ENCODE peak calls at places on chromosomes 12 and 14, in four cellular contexts. G is K562, D is SK-N-SH, S is HepG2. B is an unnamed sample.

GRCh38 chr14:37223947-37224474 is 26.3 kb downstream of the MIPOL1 start:
- DNase-seq in D (no peak), S (no peak), G (no peak), B (no peak)

GRCh38 chr12:22755629-22756028 is 130.7 kb downstream of the ETNK1 start:
- DNase-seq in S (no peak), G (no peak), D (no peak), B (no peak)

GRCh38 chr12:16555630-16556029 is 50.3 kb downstream of the LMO3 start:
- DNase-seq in G (no peak), D (no peak), S (no peak), B (no peak)

GRCh38 chr14:32426028-32426427 is 96.9 kb downstream of the AKAP6 start:
- DNase-seq in G (no peak), S (no peak), D (no peak), B (no peak)

GRCh38 chr14:102516531-102517411 is 7.2 kb upstream of the ANKRD9 start:
- DNase-seq in D (peak), S (peak), G (peak), B (no peak)

GRCh38 chr14:55838529-55839052 is 258.6 kb downstream of the KTN1 start:
- DNase-seq in S (no peak), D (no peak), G (no peak), B (no peak)

GRCh38 chr12:132444957-132445883 is 44.7 kb upstream of the FBRSL1 start:
- DNase-seq in G (peak), S (no peak), D (no peak), B (no peak)

GRCh38 chr12:53115891-53116675 is 12.8 kb downstream of the SOAT2 start:
- DNase-seq in D (no peak), G (peak), S (no peak), B (no peak)

GRCh38 chr14:20456971-20457370 is 1.9 kb downstream of the APEX1 start:
- DNase-seq in G (no peak), D (no peak), S (no peak), B (no peak)

GRCh38 chr12:96140110-96140509 is 54.1 kb upstream of the ELK3 start:
- DNase-seq in G (no peak), D (no peak), S (no peak), B (no peak)

GRCh38 chr12:63821781-63822251 is 22.7 kb upstream of the SRGAP1 start:
- DNase-seq in D (no peak), S (no peak), G (no peak), B (no peak)

GRCh38 chr12:52473738-52474137 is at the start of gene KRT6C:
- DNase-seq in D (no peak), G (no peak), S (no peak), B (no peak)

GRCh38 chr12:112380663-112381420 is 1.4 kb downstream of the HECTD4 start:
- DNase-seq in S (no peak), G (no peak), D (peak), B (no peak)

GRCh38 chr12:54054442-54055332 is 1.1 kb downstream of the HOXC4 start:
- DNase-seq in S (no peak), D (peak), G (no peak), B (no peak)

GRCh38 chr14:21978184-21978998 is 304.8 kb upstream of the OR4E1 start:
- DNase-seq in D (peak), S (peak), G (peak), B (peak)

GRCh38 chr12:73952304-73952703 is 585.3 kb upstream of the ATXN7L3B start:
- DNase-seq in D (no peak), S (no peak), G (no peak), B (no peak)

GRCh38 chr14:73392329-73393257 is 65.8 kb downstream of the NUMB start:
- DNase-seq in D (no peak), S (no peak), G (no peak), B (no peak)

GRCh38 chr14:92651106-92651792 is 97.2 kb downstream of the LGMN start:
- DNase-seq in G (no peak), D (no peak), S (no peak), B (no peak)

GRCh38 chr12:42892702-42893101 is 303.2 kb upstream of the PRICKLE1 start:
- DNase-seq in D (no peak), G (no peak), S (no peak), B (no peak)

GRCh38 chr12:40017488-40017887 is 88.4 kb downstream of the SLC2A13 start:
- DNase-seq in G (no peak), D (no peak), S (no peak), B (no peak)

DNA sequence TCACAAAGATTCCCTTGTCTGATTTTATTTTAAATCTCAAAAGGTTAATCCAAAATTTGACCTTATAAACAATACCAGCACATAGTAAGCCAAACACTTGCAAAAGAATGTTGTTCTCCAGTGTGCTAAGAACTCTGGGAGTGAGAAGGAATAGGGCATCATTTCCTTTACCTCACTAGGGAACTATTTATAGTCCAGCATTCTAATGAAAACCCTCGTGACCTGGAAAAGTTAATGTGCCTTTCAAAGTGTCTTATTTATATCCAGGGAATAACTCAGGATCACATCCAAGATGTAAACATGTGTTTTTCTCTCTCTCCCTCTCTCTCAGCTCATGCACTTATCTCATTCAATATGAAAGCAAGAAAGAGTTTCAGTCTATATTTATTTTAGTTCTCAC is 115.0 kb upstream of the RAP1B start:
- DNase-seq in G (no peak), S (no peak), D (no peak), B (no peak)
- TF ChIP-seq ELF1 in G (no peak), S (no peak), D (no peak), B (no peak)

DNA sequence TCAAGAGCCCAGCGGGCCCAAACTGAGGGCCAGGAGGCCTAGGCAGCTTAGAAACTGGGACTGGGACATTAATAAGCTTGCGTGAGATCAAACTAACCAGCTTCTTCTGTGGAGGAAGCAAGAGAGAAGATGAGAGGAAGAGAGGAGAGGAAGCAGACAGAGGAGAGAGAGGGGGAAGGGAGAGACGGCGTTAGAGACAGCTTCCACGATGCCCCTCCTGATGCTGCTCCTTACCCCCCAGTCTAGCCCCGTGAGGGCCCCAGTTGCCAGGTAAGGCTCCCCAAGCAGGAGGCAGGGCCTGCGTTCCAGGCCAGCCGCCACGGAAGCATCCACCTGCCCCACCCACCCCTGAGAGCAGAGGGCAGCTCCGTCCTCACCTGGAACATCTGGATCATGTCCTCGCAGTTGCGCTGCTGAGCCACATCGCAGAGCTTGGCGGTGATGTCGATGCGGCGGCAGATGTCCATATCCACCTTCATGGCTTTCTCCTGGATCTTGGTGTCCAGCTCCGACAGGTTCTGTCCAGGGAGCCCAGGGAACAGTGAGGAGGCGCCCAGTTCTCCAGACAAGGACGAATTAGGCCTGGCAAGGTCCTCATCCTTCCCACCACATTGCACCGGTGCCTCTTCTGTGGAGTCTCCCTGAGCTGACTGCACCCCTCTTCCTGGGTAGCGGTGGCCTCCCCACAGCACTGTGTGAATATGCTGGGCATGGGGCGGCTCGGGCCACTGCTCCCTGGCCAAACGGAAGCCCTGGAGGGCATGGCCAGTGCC is 6.3 kb downstream of the IFFO1 start:
- DNase-seq in D (no peak), S (no peak), G (no peak), B (no peak)
- TF ChIP-seq ELF1 in D (no peak), S (no peak), G (no peak), B (no peak)

DNA sequence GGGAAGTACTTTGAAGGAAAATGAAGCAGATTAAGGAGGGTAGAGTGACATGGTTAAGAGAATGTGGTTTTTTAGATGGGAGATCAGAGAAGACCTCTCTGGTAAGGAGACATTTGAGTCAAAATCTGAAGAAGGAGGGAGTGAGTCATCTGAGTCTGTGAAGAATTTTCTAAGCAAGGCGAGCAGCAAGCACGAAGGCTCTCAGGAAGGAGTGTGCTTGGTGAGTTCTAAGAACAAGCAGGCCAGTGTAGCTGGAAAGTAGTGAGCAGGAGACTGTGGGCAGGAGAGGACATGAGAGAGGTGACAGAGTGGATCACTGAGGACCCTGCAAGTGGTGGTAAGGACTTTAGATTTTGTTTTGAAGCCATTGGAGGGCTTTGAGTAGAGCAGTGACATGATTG is 76.3 kb upstream of the FUT8 start:
- DNase-seq in D (no peak), G (no peak), S (no peak), B (no peak)
- TF ChIP-seq ELF1 in D (no peak), G (no peak), S (no peak), B (no peak)

GRCh38 chr14:64878775-64879634 is 702 bp downstream of the SPTB start:
- DNase-seq in S (no peak), G (peak), D (peak), B (no peak)

GRCh38 chr14:64880382-64881121 is 845 bp upstream of the SPTB start:
- DNase-seq in G (peak), D (peak), S (no peak), B (peak)

GRCh38 chr14:64875350-64875749 is 4.4 kb downstream of the SPTB start:
- DNase-seq in S (no peak), D (no peak), G (no peak), B (no peak)

GRCh38 chr14:64885555-64885954 is 5.8 kb upstream of the SPTB start:
- DNase-seq in D (no peak), S (no peak), G (no peak), B (no peak)

DNA sequence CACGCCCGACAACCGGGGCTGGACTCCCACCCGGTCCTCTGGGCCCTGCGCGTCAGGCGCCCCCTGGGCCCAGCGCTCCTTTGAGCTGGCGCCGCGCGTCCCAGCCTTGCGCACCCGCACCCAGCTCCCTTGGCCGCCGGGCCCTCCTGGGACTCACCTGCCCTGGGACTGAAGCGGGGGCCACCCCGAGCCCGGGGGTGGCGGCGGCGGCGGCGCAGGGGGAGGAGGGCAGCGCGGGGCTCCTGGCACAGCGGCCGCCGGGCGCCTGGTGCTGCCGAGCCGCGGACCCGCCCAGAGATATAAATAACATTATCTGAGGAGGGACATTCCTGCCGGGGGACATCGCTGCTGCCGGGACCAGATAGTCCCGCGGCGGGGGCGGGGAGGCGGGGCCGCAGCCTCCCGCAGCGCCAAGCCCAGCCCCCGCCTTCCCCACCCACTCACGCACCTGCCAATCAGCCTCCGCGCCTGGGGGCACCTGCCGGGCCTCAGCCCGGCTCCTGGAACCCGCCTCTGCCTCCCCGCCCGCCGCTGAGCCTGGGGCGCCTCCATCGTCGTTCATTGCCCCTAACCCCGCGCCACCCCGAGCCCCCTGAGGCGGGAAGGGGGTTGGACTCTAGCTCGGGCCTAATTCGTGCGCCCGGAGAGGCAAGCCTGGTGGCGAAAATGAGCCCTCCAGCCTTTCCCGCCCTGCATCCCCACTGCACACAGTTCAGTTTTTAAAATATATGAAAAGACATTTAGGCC is at the start of gene SPTB:
- DNase-seq in G (peak), S (no peak), D (peak), B (no peak)
- TF ChIP-seq ELF1 in G (no peak), S (no peak), D (no peak), B (no peak)

GRCh38 chr14:70921669-70922068 is 14.4 kb downstream of the PCNX1 start:
- DNase-seq in S (no peak), G (no peak), D (no peak), B (no peak)

GRCh38 chr14:70917633-70918032 is 10.4 kb downstream of the PCNX1 start:
- DNase-seq in D (no peak), G (no peak), S (no peak), B (no peak)

GRCh38 chr14:70920608-70921007 is 13.3 kb downstream of the PCNX1 start:
- DNase-seq in D (no peak), G (no peak), S (no peak), B (no peak)

GRCh38 chr14:70916776-70917175 is 9.5 kb downstream of the PCNX1 start:
- DNase-seq in S (no peak), D (no peak), G (no peak), B (no peak)

GRCh38 chr14:70919774-70920173 is 12.5 kb downstream of the PCNX1 start:
- DNase-seq in S (no peak), D (no peak), G (no peak), B (no peak)
- TF ChIP-seq ELF1 in S (no peak), D (no peak), G (no peak), B (no peak)

DNA sequence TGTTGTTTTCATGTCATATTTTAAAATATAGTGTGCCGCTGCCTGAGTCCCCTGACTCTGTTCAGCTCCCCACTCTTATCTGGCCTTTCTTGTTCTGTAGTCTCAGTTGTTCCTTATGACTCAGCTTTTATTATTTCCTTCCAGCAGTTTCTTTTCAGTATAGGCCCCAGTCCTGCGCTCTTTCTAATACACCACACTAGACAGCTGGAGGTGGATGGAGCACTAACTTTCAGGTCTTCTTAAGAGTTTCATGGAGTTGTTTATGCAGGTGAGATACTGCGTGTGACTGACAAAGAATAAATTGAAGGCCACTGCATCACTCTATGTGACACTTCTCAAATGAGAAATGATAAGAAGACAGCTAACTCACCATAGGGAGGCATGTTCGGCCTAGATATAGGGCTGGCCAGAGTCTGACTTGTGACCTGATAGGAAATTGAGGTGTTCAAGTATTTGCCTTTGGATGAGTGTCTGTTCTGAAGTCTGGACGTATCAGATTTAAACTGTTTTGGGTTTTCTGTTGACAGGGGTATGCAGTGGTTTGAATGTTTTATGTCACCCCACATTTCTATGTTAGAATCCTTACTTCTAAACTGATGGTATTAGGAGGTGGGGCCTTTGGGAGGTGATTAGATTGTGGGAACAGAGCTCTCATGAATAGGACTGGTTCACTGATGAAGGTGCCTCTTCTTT is 60.8 kb upstream of the CLMN start:
- DNase-seq in D (no peak), G (peak), S (no peak), B (no peak)
- TF ChIP-seq ELF1 in D (no peak), G (no peak), S (no peak), B (no peak)